ENCODE peak calls at places on chromosomes 11 and 22, in ten cellular contexts. V is H1, Z is IMR-90, C is ovary, N is right lobe of liver, M is A549, K is K562, J is sigmoid colon, R is stomach, L is heart left ventricle. O is an unnamed sample.
A peak's percentile ranks its signal among the peaks of the same experiment; 100 is the strongest.

GRCh38 chr11:16195659-16196058 is 160.7 kb downstream of the SOX6 start:
- DNase-seq in J (no peak), K (no peak), N (no peak), R (no peak), C (no peak), V (no peak), Z (peak; percentile 65), M (no peak), L (no peak), O (no peak)

GRCh38 chr22:36395922-36396321 is 8.2 kb upstream of the MYH9 start:
- DNase-seq in C (no peak), N (no peak), V (no peak), Z (peak; percentile 81), J (no peak), L (no peak), R (no peak), K (no peak), M (peak; percentile 54), O (no peak)

GRCh38 chr11:19751055-19751454 is 38.4 kb downstream of the NAV2 start:
- DNase-seq in R (no peak), N (no peak), L (no peak), C (no peak), J (no peak), M (no peak), V (no peak), Z (no peak), K (no peak), O (no peak)

GRCh38 chr11:35516361-35516760 is 9.1 kb downstream of the PAMR1 start:
- DNase-seq in Z (no peak), C (no peak), J (no peak), R (no peak), V (no peak), N (no peak), L (no peak), K (no peak), M (no peak), O (no peak)

GRCh38 chr11:85941380-85941973 is 86.3 kb downstream of the CCDC83 start:
- DNase-seq in K (peak; percentile 38), C (peak; percentile 65), J (peak; percentile 77), Z (peak; percentile 74), M (peak; percentile 47), R (peak; percentile 40), L (peak; percentile 51), N (peak; percentile 58), V (peak; percentile 29), O (no peak)

GRCh38 chr11:7538023-7538422 is 24.2 kb downstream of the PPFIBP2 start:
- DNase-seq in K (no peak), N (peak; percentile 24), M (no peak), V (no peak), J (peak; percentile 73), Z (no peak), L (no peak), R (no peak), C (no peak), O (no peak)

GRCh38 chr11:31325162-31325561 is 44.4 kb downstream of the DCDC1 start:
- DNase-seq in N (no peak), J (no peak), L (no peak), V (no peak), K (no peak), R (no peak), M (no peak), Z (peak; percentile 44), C (no peak), O (no peak)

GRCh38 chr11:116694815-116695590 is 77.8 kb downstream of the BUD13 start:
- DNase-seq in C (no peak), J (peak; percentile 50), K (no peak), L (no peak), V (no peak), M (no peak), N (peak; percentile 36), Z (no peak), R (peak; percentile 21), O (peak; percentile 64)

GRCh38 chr11:119774180-119774763 is 45.3 kb upstream of the NECTIN1 start:
- DNase-seq in V (no peak), N (no peak), R (no peak), K (no peak), M (no peak), Z (peak; percentile 13), L (no peak), C (no peak), J (no peak), O (peak; percentile 10)

GRCh38 chr22:19855504-19856409 is 1.1 kb upstream of the GNB1L start:
- DNase-seq in M (peak; percentile 56), C (peak; percentile 74), R (peak; percentile 56), K (peak; percentile 94), J (peak; percentile 85), V (no peak), N (peak; percentile 74), Z (peak; percentile 35), L (peak; percentile 35), O (peak; percentile 85)

GRCh38 chr11:2474059-2474901 is 29.5 kb downstream of the KCNQ1 start:
- DNase-seq in L (peak; percentile 66), Z (no peak), M (no peak), J (no peak), V (no peak), N (no peak), R (peak; percentile 78), K (no peak), C (no peak), O (no peak)

GRCh38 chr22:46083383-46084350 is 66.7 kb upstream of the PPARA start:
- DNase-seq in M (no peak), R (peak; percentile 26), K (no peak), L (no peak), V (no peak), C (no peak), N (peak; percentile 40), Z (no peak), J (peak; percentile 72), O (peak; percentile 54)

GRCh38 chr22:46084376-46084775 is 66.0 kb upstream of the PPARA start:
- DNase-seq in V (no peak), C (no peak), L (no peak), M (no peak), K (no peak), R (no peak), N (no peak), Z (no peak), J (no peak), O (peak; percentile 59)

GRCh38 chr22:46085831-46086576 is 64.3 kb upstream of the PPARA start:
- DNase-seq in K (peak; percentile 93), V (no peak), Z (no peak), N (peak; percentile 60), J (peak; percentile 90), M (peak; percentile 74), L (peak; percentile 74), C (peak; percentile 76), R (peak; percentile 87), O (peak; percentile 76)

GRCh38 chr22:46086577-46087335 is 63.6 kb upstream of the PPARA start:
- DNase-seq in N (peak; percentile 68), M (no peak), C (no peak), L (no peak), J (peak; percentile 73), K (peak; percentile 18), V (no peak), Z (peak; percentile 29), R (peak; percentile 24), O (peak; percentile 68)

GRCh38 chr22:46084943-46085830 is 65.1 kb upstream of the PPARA start:
- DNase-seq in C (no peak), Z (no peak), M (no peak), V (no peak), K (peak; percentile 57), L (peak; percentile 91), J (peak; percentile 95), N (peak; percentile 95), R (peak; percentile 93), O (peak; percentile 88)
- TF ChIP-seq POLR2A in C (peak; percentile 34), Z (no peak), M (no peak), V (no peak), K (peak; percentile 59), L (peak; percentile 67), J (no peak), N (peak; percentile 41), R (peak; percentile 13), O (no peak)

DNA sequence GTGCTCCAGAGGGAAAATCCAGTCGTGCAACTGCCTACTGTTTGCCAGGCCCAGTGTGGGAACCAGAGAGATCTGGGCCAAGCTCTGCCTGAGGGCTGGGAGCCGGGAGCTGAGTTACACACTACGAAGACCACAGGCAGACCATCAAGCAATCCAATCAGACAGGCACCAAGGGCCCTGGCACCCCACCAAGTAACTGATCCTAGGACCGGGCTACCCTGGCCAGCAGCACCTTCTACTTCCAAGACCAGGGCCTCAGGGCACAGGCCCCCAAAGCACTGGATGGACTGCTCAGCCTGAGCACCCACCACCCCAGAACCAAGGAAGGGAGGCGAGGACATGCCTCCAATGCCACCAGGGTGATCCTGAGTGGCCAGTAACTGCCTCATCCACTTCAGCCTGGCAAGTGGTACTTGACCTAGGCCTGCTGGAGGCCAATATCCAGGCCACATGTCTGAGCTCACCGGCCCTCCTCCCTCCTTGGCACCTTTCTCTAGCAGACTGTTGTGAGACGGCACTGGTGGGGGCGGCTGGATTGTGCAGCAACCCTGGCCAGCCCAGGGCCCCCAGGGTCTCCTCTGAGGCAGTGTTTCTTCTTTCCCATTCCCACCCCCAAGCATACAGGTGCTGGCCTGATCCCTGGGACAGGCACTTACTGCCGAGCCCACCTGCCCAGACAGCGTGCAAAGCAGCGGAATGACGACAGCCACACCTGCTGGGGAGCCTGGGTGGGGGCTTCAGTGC is 20.7 kb upstream of the ARFGAP3 start:
- DNase-seq in M (no peak), N (peak; percentile 50), C (no peak), R (no peak), K (no peak), J (no peak), V (no peak), L (no peak), Z (no peak), O (no peak)
- TF ChIP-seq POLR2A in M (no peak), N (no peak), C (no peak), R (no peak), K (no peak), J (no peak), V (no peak), L (no peak), Z (no peak), O (no peak)

DNA sequence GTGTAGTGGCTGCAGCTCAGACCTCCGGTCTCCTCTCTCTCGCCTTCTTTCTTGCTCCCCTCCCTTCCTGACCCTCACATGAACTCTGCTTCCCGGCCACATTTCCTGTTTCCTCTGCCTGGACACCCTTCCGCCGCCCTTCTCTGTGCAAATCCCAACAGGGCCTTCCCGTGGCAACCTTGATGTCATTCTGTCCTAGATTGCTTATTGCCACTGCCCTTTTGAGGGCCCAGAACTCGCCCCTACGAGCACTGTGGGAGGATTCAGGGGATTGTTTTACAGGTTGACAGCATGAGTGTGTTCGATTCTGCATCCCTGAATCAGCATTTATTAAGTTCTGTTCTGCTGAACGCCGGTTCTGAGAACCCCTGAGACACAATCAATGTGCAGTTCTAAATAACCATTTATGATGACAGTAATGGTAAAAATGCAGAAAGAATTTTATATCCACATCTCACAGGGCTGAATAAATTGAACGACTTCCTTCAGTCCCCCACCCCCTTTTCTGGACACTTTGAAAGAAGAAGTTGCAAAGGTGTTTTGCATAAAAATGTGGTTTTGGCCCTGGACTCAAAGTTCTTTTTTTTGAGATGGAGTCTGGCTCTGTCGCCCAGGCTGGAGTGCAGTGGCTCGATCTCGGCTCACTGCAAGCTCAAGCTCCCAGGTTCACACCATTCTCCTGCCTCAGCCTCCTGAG is 6.4 kb downstream of the BATF2 start:
- DNase-seq in V (no peak), J (peak; percentile 74), N (peak; percentile 61), R (no peak), K (no peak), Z (no peak), L (peak; percentile 60), M (no peak), C (no peak), O (peak; percentile 83)
- TF ChIP-seq POLR2A in V (no peak), J (no peak), N (no peak), R (no peak), K (peak; percentile 35), Z (no peak), L (no peak), M (no peak), C (no peak), O (no peak)

GRCh38 chr22:39967996-39968968 is 8.1 kb downstream of the TMA7B start:
- DNase-seq in Z (no peak), N (peak; percentile 67), J (peak; percentile 69), K (no peak), L (no peak), M (no peak), C (no peak), R (no peak), V (no peak), O (no peak)
- TF ChIP-seq POLR2A in Z (no peak), N (no peak), J (no peak), K (no peak), L (no peak), M (no peak), C (no peak), R (no peak), V (no peak), O (no peak)